ENCODE peak calls at places on chromosomes 6 and 20, in ten cellular contexts. One of them, this sample, is unnamed.

GRCh38 chr6:39209360-39209811 is 19.9 kb downstream of the KCNK5 start:
- DNase-seq in HepG2: no peak
- DNase-seq in CD8-positive, alpha-beta T cell: no peak
- DNase-seq in astrocyte: no peak
- DNase-seq in choroid plexus epithelial cell: no peak
- DNase-seq in cardiac fibroblast: no peak
- DNase-seq in psoas muscle: no peak
- DNase-seq in fibroblast of the aortic adventitia: no peak
- DNase-seq in adrenal gland: no peak
- DNase-seq in H9: peak
- DNase-seq in this sample: peak

GRCh38 chr6:4170297-4170696 is 34.9 kb upstream of the ECI2 start:
- DNase-seq in HepG2: no peak
- DNase-seq in CD8-positive, alpha-beta T cell: no peak
- DNase-seq in astrocyte: no peak
- DNase-seq in choroid plexus epithelial cell: no peak
- DNase-seq in cardiac fibroblast: no peak
- DNase-seq in psoas muscle: no peak
- DNase-seq in fibroblast of the aortic adventitia: no peak
- DNase-seq in adrenal gland: no peak
- DNase-seq in H9: no peak
- DNase-seq in this sample: no peak

GRCh38 chr6:34236423-34237315 is at the start of gene HMGA1:
- DNase-seq in HepG2: peak
- DNase-seq in CD8-positive, alpha-beta T cell: peak
- DNase-seq in astrocyte: peak
- DNase-seq in choroid plexus epithelial cell: peak
- DNase-seq in cardiac fibroblast: peak
- DNase-seq in psoas muscle: peak
- DNase-seq in fibroblast of the aortic adventitia: peak
- DNase-seq in adrenal gland: peak
- DNase-seq in H9: peak
- DNase-seq in this sample: peak

GRCh38 chr6:76876922-76877553 is 586.3 kb downstream of the HTR1B start:
- DNase-seq in HepG2: peak
- DNase-seq in CD8-positive, alpha-beta T cell: no peak
- DNase-seq in astrocyte: no peak
- DNase-seq in choroid plexus epithelial cell: peak
- DNase-seq in cardiac fibroblast: peak
- DNase-seq in psoas muscle: no peak
- DNase-seq in fibroblast of the aortic adventitia: peak
- DNase-seq in adrenal gland: peak
- DNase-seq in H9: peak
- DNase-seq in this sample: peak

GRCh38 chr6:125310994-125311649 is 9.4 kb upstream of the HDDC2 start:
- DNase-seq in HepG2: peak
- DNase-seq in CD8-positive, alpha-beta T cell: no peak
- DNase-seq in astrocyte: peak
- DNase-seq in choroid plexus epithelial cell: peak
- DNase-seq in cardiac fibroblast: peak
- DNase-seq in psoas muscle: no peak
- DNase-seq in fibroblast of the aortic adventitia: peak
- DNase-seq in adrenal gland: peak
- DNase-seq in H9: no peak
- DNase-seq in this sample: peak

GRCh38 chr6:37187321-37188022 is 17.5 kb downstream of the PIM1 start:
- DNase-seq in HepG2: no peak
- DNase-seq in CD8-positive, alpha-beta T cell: no peak
- DNase-seq in astrocyte: no peak
- DNase-seq in choroid plexus epithelial cell: no peak
- DNase-seq in cardiac fibroblast: no peak
- DNase-seq in psoas muscle: no peak
- DNase-seq in fibroblast of the aortic adventitia: no peak
- DNase-seq in adrenal gland: no peak
- DNase-seq in H9: no peak
- DNase-seq in this sample: peak

GRCh38 chr6:160519603-160520042 is 144.5 kb downstream of the LPA start:
- DNase-seq in HepG2: no peak
- DNase-seq in CD8-positive, alpha-beta T cell: no peak
- DNase-seq in astrocyte: no peak
- DNase-seq in choroid plexus epithelial cell: peak
- DNase-seq in cardiac fibroblast: peak
- DNase-seq in psoas muscle: no peak
- DNase-seq in fibroblast of the aortic adventitia: no peak
- DNase-seq in adrenal gland: no peak
- DNase-seq in H9: no peak
- DNase-seq in this sample: no peak

GRCh38 chr20:46056970-46057855 is 28.2 kb downstream of the SLC12A5 start:
- DNase-seq in HepG2: no peak
- DNase-seq in CD8-positive, alpha-beta T cell: no peak
- DNase-seq in astrocyte: peak
- DNase-seq in choroid plexus epithelial cell: peak
- DNase-seq in cardiac fibroblast: peak
- DNase-seq in psoas muscle: peak
- DNase-seq in fibroblast of the aortic adventitia: peak
- DNase-seq in adrenal gland: peak
- DNase-seq in H9: peak
- DNase-seq in this sample: peak

GRCh38 chr6:158653577-158654354 is 3.9 kb downstream of the SYTL3 start:
- DNase-seq in HepG2: no peak
- DNase-seq in CD8-positive, alpha-beta T cell: peak
- DNase-seq in astrocyte: peak
- DNase-seq in choroid plexus epithelial cell: no peak
- DNase-seq in cardiac fibroblast: peak
- DNase-seq in psoas muscle: no peak
- DNase-seq in fibroblast of the aortic adventitia: no peak
- DNase-seq in adrenal gland: no peak
- DNase-seq in H9: no peak
- DNase-seq in this sample: peak

DNA sequence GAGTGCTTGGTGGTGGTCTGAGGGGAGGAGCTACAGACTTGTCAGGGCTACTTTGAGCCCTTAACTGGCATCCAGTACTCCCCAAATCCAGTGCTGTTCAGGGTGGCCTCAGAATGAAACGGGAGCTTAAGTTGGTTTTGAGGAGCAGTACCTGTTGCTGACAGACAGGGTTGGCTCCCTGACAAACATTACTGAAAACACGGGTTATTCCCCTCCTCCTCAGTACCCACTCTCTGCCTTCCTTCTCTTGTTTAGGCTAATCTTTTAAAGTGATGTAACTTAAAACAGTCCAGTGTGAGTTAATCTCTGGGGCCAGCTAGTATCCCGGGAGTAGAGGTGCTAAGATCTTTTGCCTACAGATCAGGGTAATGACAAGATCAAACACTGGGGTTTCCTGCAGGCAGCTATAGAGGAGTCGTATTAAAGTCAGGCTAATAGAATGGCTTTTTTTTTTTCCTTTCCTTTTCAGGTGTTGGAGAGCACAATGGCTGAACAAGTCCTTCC is 3.7 kb downstream of the TNFAIP3 start:
- DNase-seq in HepG2: peak
- DNase-seq in CD8-positive, alpha-beta T cell: no peak
- DNase-seq in astrocyte: no peak
- DNase-seq in choroid plexus epithelial cell: no peak
- DNase-seq in cardiac fibroblast: peak
- DNase-seq in psoas muscle: no peak
- DNase-seq in fibroblast of the aortic adventitia: peak
- DNase-seq in adrenal gland: no peak
- DNase-seq in H9: no peak
- DNase-seq in this sample: no peak
- TF ChIP-seq CTCF in HepG2: no peak
- TF ChIP-seq CTCF in CD8-positive, alpha-beta T cell: no peak
- TF ChIP-seq CTCF in astrocyte: no peak
- TF ChIP-seq CTCF in choroid plexus epithelial cell: peak
- TF ChIP-seq CTCF in cardiac fibroblast: peak
- TF ChIP-seq CTCF in psoas muscle: peak
- TF ChIP-seq CTCF in fibroblast of the aortic adventitia: peak
- TF ChIP-seq CTCF in adrenal gland: no peak
- TF ChIP-seq CTCF in H9: peak
- TF ChIP-seq CTCF in this sample: peak

DNA sequence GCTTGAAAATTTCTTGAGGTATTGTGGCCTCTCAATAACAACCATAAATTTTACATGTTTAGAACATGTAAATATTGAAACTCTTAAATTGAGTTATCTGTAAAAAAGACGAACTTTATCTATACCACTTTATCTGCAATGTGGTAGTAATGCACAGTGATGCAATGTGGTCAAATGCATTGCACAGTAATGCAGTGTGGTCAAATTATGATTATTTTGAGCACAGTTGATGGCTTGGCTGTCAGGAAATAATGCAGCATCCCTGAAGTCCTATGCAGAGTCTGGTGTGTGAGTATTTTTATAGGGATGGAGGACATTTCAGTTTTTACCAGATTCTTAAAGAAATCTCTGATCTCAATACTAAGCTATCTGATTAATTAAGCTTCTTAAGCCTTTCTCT is 5.1 kb downstream of the TTK start:
- DNase-seq in HepG2: no peak
- DNase-seq in CD8-positive, alpha-beta T cell: no peak
- DNase-seq in astrocyte: no peak
- DNase-seq in choroid plexus epithelial cell: no peak
- DNase-seq in cardiac fibroblast: no peak
- DNase-seq in psoas muscle: no peak
- DNase-seq in fibroblast of the aortic adventitia: no peak
- DNase-seq in adrenal gland: no peak
- DNase-seq in H9: no peak
- DNase-seq in this sample: no peak
- TF ChIP-seq CTCF in HepG2: no peak
- TF ChIP-seq CTCF in CD8-positive, alpha-beta T cell: no peak
- TF ChIP-seq CTCF in astrocyte: no peak
- TF ChIP-seq CTCF in choroid plexus epithelial cell: no peak
- TF ChIP-seq CTCF in cardiac fibroblast: no peak
- TF ChIP-seq CTCF in psoas muscle: no peak
- TF ChIP-seq CTCF in fibroblast of the aortic adventitia: no peak
- TF ChIP-seq CTCF in adrenal gland: no peak
- TF ChIP-seq CTCF in H9: no peak
- TF ChIP-seq CTCF in this sample: no peak

GRCh38 chr20:19907326-19908056 is 109.7 kb upstream of the NAA20 start:
- DNase-seq in HepG2: no peak
- DNase-seq in CD8-positive, alpha-beta T cell: no peak
- DNase-seq in astrocyte: no peak
- DNase-seq in choroid plexus epithelial cell: peak
- DNase-seq in cardiac fibroblast: no peak
- DNase-seq in psoas muscle: no peak
- DNase-seq in fibroblast of the aortic adventitia: no peak
- DNase-seq in adrenal gland: no peak
- DNase-seq in H9: no peak
- DNase-seq in this sample: no peak

GRCh38 chr20:19901226-19901625 is 115.9 kb upstream of the NAA20 start:
- DNase-seq in HepG2: no peak
- DNase-seq in CD8-positive, alpha-beta T cell: no peak
- DNase-seq in astrocyte: no peak
- DNase-seq in choroid plexus epithelial cell: no peak
- DNase-seq in cardiac fibroblast: peak
- DNase-seq in psoas muscle: no peak
- DNase-seq in fibroblast of the aortic adventitia: no peak
- DNase-seq in adrenal gland: no peak
- DNase-seq in H9: no peak
- DNase-seq in this sample: no peak

GRCh38 chr20:19908586-19908985 is 108.6 kb upstream of the NAA20 start:
- DNase-seq in HepG2: no peak
- DNase-seq in CD8-positive, alpha-beta T cell: no peak
- DNase-seq in astrocyte: no peak
- DNase-seq in choroid plexus epithelial cell: no peak
- DNase-seq in cardiac fibroblast: peak
- DNase-seq in psoas muscle: no peak
- DNase-seq in fibroblast of the aortic adventitia: no peak
- DNase-seq in adrenal gland: no peak
- DNase-seq in H9: no peak
- DNase-seq in this sample: no peak

GRCh38 chr20:19897891-19898290 is 119.3 kb upstream of the NAA20 start:
- DNase-seq in HepG2: no peak
- DNase-seq in CD8-positive, alpha-beta T cell: no peak
- DNase-seq in astrocyte: no peak
- DNase-seq in choroid plexus epithelial cell: no peak
- DNase-seq in cardiac fibroblast: no peak
- DNase-seq in psoas muscle: no peak
- DNase-seq in fibroblast of the aortic adventitia: no peak
- DNase-seq in adrenal gland: no peak
- DNase-seq in H9: no peak
- DNase-seq in this sample: no peak

DNA sequence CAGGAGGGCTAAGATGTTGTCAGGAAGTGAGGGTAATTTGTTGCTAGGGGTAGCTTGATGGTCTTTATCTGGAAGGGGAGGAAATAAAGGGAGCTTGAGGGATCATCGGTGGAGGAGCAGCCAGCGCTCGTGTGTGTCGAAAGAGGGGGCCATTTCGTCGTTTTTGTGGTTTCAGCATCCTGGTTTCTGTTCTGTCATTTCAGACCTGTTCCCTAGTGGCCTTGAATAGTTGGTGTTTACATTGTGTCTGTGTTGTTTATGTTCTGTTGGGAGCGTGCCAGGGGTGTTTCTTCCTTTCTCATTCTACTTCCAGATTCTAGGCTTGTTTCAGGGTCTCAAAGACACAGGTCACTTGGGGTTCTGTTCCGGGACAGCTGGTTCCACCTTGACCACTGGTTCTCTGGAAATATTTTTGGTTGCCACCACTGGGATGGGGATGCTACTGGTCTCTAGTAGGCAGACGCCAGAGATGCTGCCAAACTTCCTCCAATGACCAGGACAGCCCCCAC is 113.9 kb upstream of the NAA20 start:
- DNase-seq in HepG2: peak
- DNase-seq in CD8-positive, alpha-beta T cell: no peak
- DNase-seq in astrocyte: no peak
- DNase-seq in choroid plexus epithelial cell: peak
- DNase-seq in cardiac fibroblast: peak
- DNase-seq in psoas muscle: no peak
- DNase-seq in fibroblast of the aortic adventitia: no peak
- DNase-seq in adrenal gland: no peak
- DNase-seq in H9: no peak
- DNase-seq in this sample: no peak
- TF ChIP-seq CTCF in HepG2: peak
- TF ChIP-seq CTCF in CD8-positive, alpha-beta T cell: no peak
- TF ChIP-seq CTCF in astrocyte: no peak
- TF ChIP-seq CTCF in choroid plexus epithelial cell: peak
- TF ChIP-seq CTCF in cardiac fibroblast: no peak
- TF ChIP-seq CTCF in psoas muscle: no peak
- TF ChIP-seq CTCF in fibroblast of the aortic adventitia: no peak
- TF ChIP-seq CTCF in adrenal gland: no peak
- TF ChIP-seq CTCF in H9: no peak
- TF ChIP-seq CTCF in this sample: no peak

DNA sequence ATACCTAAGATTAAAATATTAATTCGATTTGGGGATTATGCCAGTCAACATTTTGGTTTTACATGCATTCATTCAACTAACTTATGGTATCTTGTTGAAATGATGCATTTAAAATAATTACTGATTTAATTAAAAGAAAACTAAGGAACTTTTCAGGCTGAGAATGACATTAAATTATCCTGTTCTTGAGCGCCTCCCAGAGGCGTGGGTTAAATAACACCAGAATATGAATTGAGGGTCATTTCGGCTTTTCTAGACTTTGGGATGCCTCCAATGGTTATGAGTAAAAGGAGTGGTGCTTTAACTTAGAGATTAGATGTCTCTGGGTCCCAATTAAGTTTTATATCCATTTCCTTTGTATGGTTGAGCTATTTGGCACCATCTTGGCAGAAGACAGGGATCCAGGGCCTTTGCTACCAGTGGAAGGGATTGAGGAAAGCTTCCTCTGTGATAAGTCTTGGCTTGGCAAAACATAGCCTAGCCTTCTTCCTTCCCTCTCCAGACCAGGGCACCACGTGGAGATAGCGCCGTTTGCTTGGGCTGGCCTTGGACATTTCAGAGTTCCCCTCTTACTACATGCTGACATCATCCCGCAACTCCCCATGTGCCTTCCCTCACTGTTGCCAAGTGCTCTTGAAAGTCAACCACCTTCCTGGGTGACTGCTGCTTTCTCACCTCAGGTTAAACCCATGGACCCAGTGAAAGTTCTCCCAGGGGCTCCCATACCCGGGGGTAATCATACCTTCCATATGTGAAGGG is 28.7 kb downstream of the GNAS start:
- DNase-seq in HepG2: no peak
- DNase-seq in CD8-positive, alpha-beta T cell: no peak
- DNase-seq in astrocyte: no peak
- DNase-seq in choroid plexus epithelial cell: no peak
- DNase-seq in cardiac fibroblast: no peak
- DNase-seq in psoas muscle: no peak
- DNase-seq in fibroblast of the aortic adventitia: no peak
- DNase-seq in adrenal gland: peak
- DNase-seq in H9: no peak
- DNase-seq in this sample: no peak
- TF ChIP-seq CTCF in HepG2: no peak
- TF ChIP-seq CTCF in CD8-positive, alpha-beta T cell: no peak
- TF ChIP-seq CTCF in astrocyte: no peak
- TF ChIP-seq CTCF in choroid plexus epithelial cell: peak
- TF ChIP-seq CTCF in cardiac fibroblast: no peak
- TF ChIP-seq CTCF in psoas muscle: no peak
- TF ChIP-seq CTCF in fibroblast of the aortic adventitia: peak
- TF ChIP-seq CTCF in adrenal gland: no peak
- TF ChIP-seq CTCF in H9: peak
- TF ChIP-seq CTCF in this sample: peak

This sample was measured in endodermal cell.